ENCODE peak calls at places on chromosomes 16 and 17, in ten cellular contexts. Z, I, M, C, E, U, W, Q, R and B are unnamed samples.

GRCh38 chr17:71085238-71086033 is 916.1 kb downstream of the KCNJ2 start:
- DNase-seq in U (peak; percentile 60), R (no peak), Z (no peak), W (peak; percentile 68), M (peak; percentile 76), I (no peak), Q (peak; percentile 14), C (no peak), E (no peak), B (peak; percentile 65)

GRCh38 chr17:47762733-47763132 is 29.7 kb downstream of the TBX21 start:
- DNase-seq in M (no peak), Q (no peak), E (no peak), I (no peak), C (no peak), Z (no peak), U (no peak), R (no peak), W (no peak), B (no peak)

GRCh38 chr16:75351183-75351582 is 82.1 kb downstream of the CFDP1 start:
- DNase-seq in W (no peak), C (no peak), Z (peak; percentile 54), E (no peak), Q (no peak), U (no peak), R (no peak), I (no peak), M (no peak), B (no peak)

GRCh38 chr17:75691371-75692290 is 24.5 kb downstream of the SAP30BP start:
- DNase-seq in E (no peak), C (no peak), W (no peak), U (no peak), R (peak; percentile 67), I (no peak), Z (no peak), M (no peak), Q (no peak), B (no peak)

GRCh38 chr16:65002265-65002664 is 119.6 kb downstream of the CDH11 start:
- DNase-seq in C (no peak), E (no peak), R (no peak), W (no peak), Q (no peak), I (no peak), U (no peak), Z (peak; percentile 89), M (no peak), B (no peak)

GRCh38 chr17:77692571-77693161 is 265.8 kb upstream of the TNRC6C start:
- DNase-seq in W (no peak), C (no peak), R (no peak), E (no peak), Z (no peak), I (no peak), Q (no peak), U (no peak), M (no peak), B (no peak)

GRCh38 chr17:38352245-38353083 is 820 bp downstream of the SOCS7 start:
- DNase-seq in U (peak; percentile 53), Q (peak; percentile 31), M (peak; percentile 23), W (peak; percentile 49), C (peak; percentile 30), R (no peak), Z (no peak), E (no peak), I (peak; percentile 2), B (no peak)

GRCh38 chr16:74771656-74772315 is 2.8 kb downstream of the FA2H start:
- DNase-seq in W (no peak), Q (no peak), R (no peak), I (no peak), U (no peak), Z (no peak), C (no peak), E (no peak), M (no peak), B (no peak)

GRCh38 chr17:4230142-4230541 is 33.6 kb downstream of the ANKFY1 start:
- DNase-seq in Z (peak; percentile 94), I (no peak), R (no peak), Q (peak; percentile 34), E (no peak), C (no peak), M (no peak), W (peak; percentile 88), U (peak; percentile 83), B (no peak)

GRCh38 chr17:45309400-45309799 is 7.4 kb downstream of the MAP3K14 start:
- DNase-seq in C (no peak), M (no peak), Q (no peak), E (no peak), I (no peak), R (no peak), W (no peak), U (no peak), Z (no peak), B (no peak)

GRCh38 chr17:6047966-6048365 is 22.2 kb upstream of the WSCD1 start:
- DNase-seq in I (no peak), R (no peak), M (no peak), C (no peak), W (no peak), E (no peak), Z (peak; percentile 94), U (no peak), Q (no peak), B (no peak)

GRCh38 chr16:23257682-23258081 is 44.4 kb upstream of the SCNN1B start:
- DNase-seq in E (no peak), C (no peak), W (peak; percentile 85), U (no peak), Z (no peak), Q (no peak), I (no peak), M (no peak), R (no peak), B (no peak)

GRCh38 chr17:31248986-31249385 is 48.1 kb downstream of the OMG start:
- DNase-seq in E (no peak), W (no peak), M (no peak), C (no peak), Q (no peak), Z (peak; percentile 34), I (no peak), R (no peak), U (no peak), B (no peak)

GRCh38 chr16:19162085-19162484 is 6.0 kb upstream of the SYT17 start:
- DNase-seq in Q (no peak), R (no peak), E (no peak), Z (no peak), C (no peak), M (no peak), U (no peak), W (peak; percentile 10), I (no peak), B (no peak)

GRCh38 chr16:58001781-58002410 is 689 bp downstream of the USB1 start:
- DNase-seq in I (no peak), M (no peak), R (no peak), U (no peak), W (no peak), E (no peak), C (no peak), Z (no peak), Q (no peak), B (no peak)